ENCODE peak calls at places on chromosomes 16 and 17, in ten cellular contexts. Y, G, B, W, F, M, D, S, H and Q are unnamed samples.

GRCh38 chr16:65845466-65846209 is 520.9 kb upstream of the CDH5 start:
- DNase-seq in Y (no peak), G (no peak), B (peak; percentile 37), W (no peak), F (no peak), M (no peak), D (no peak), S (no peak), H (no peak), Q (no peak)

GRCh38 chr17:27496005-27496404 is 39.8 kb downstream of the KSR1 start:
- DNase-seq in Y (no peak), G (no peak), B (no peak), W (no peak), F (no peak), M (no peak), D (no peak), S (no peak), H (no peak), Q (no peak)

GRCh38 chr17:68499587-68499986 is 12.6 kb upstream of the PRKAR1A start:
- DNase-seq in Y (no peak), G (no peak), B (no peak), W (no peak), F (no peak), M (no peak), D (no peak), S (no peak), H (no peak), Q (no peak)

GRCh38 chr17:8122923-8123694 is 797 bp downstream of the HES7 start:
- DNase-seq in Y (no peak), G (no peak), B (peak; percentile 34), W (no peak), F (peak; percentile 53), M (no peak), D (peak; percentile 35), S (no peak), H (peak; percentile 68), Q (no peak)

GRCh38 chr17:74325743-74326379 is at the start of gene KIF19:
- DNase-seq in Y (peak; percentile 68), G (peak; percentile 18), B (no peak), W (peak; percentile 15), F (peak; percentile 36), M (peak; percentile 40), D (peak; percentile 70), S (no peak), H (peak; percentile 51), Q (peak; percentile 55)

GRCh38 chr16:28001642-28002041 is 61.9 kb downstream of the GSG1L start:
- DNase-seq in Y (no peak), G (no peak), B (no peak), W (no peak), F (no peak), M (no peak), D (no peak), S (no peak), H (no peak), Q (no peak)

GRCh38 chr16:75296606-75297005 is 45.2 kb upstream of the BCAR1 start:
- DNase-seq in Y (no peak), G (no peak), B (peak; percentile 28), W (no peak), F (no peak), M (peak; percentile 20), D (no peak), S (no peak), H (no peak), Q (no peak)

GRCh38 chr17:72884066-72884465 is 208.4 kb downstream of the SLC39A11 start:
- DNase-seq in Y (no peak), G (no peak), B (no peak), W (no peak), F (no peak), M (peak; percentile 78), D (no peak), S (no peak), H (no peak), Q (no peak)

GRCh38 chr17:79913896-79914812 is 74.9 kb upstream of the CBX4 start:
- DNase-seq in Y (no peak), G (no peak), B (no peak), W (no peak), F (no peak), M (no peak), D (no peak), S (no peak), H (no peak), Q (no peak)

GRCh38 chr16:22008215-22009142 is 568 bp downstream of the MOSMO start:
- DNase-seq in Y (peak; percentile 35), G (no peak), B (no peak), W (no peak), F (peak; percentile 36), M (no peak), D (peak; percentile 52), S (peak; percentile 20), H (peak; percentile 38), Q (peak; percentile 40)

GRCh38 chr16:54444851-54445523 is 158.4 kb upstream of the IRX3 start:
- DNase-seq in Y (no peak), G (no peak), B (peak; percentile 52), W (no peak), F (no peak), M (no peak), D (no peak), S (no peak), H (no peak), Q (no peak)

GRCh38 chr17:27765353-27765752 is 35.0 kb downstream of the NOS2 start:
- DNase-seq in Y (no peak), G (no peak), B (no peak), W (no peak), F (no peak), M (no peak), D (no peak), S (no peak), H (no peak), Q (no peak)

GRCh38 chr17:37305406-37305905 is 70.3 kb upstream of the C17orf78 start:
- DNase-seq in Y (no peak), G (no peak), B (no peak), W (no peak), F (no peak), M (no peak), D (no peak), S (no peak), H (no peak), Q (no peak)

GRCh38 chr17:74430706-74431567 is 951 bp upstream of the GPRC5C start:
- DNase-seq in Y (peak; percentile 63), G (no peak), B (peak; percentile 60), W (no peak), F (peak; percentile 91), M (peak; percentile 73), D (peak; percentile 77), S (peak; percentile 26), H (peak; percentile 73), Q (no peak)